ENCODE peak calls at places on chromosome 20, in five cellular contexts. K is HCT116, Y is K562, F is GM12878, Q is HepG2. J is an unnamed sample.

GRCh38 chr20:1346322-1346969 is 17.5 kb upstream of the SDCBP2 start:
- DNase-seq in K (no peak), Y (no peak), F (no peak), Q (no peak), J (no peak)

GRCh38 chr20:47343007-47343472 is 13.5 kb downstream of the ZMYND8 start:
- DNase-seq in K (no peak), Y (no peak), F (no peak), Q (no peak), J (no peak)

GRCh38 chr20:43037605-43038309 is 151.9 kb downstream of the PTPRT start:
- DNase-seq in K (no peak), Y (no peak), F (no peak), Q (no peak), J (no peak)

GRCh38 chr20:11672959-11673358 is 244.7 kb upstream of the BTBD3 start:
- DNase-seq in K (no peak), Y (no peak), F (no peak), Q (no peak), J (no peak)

GRCh38 chr20:47351643-47352331 is 4.7 kb downstream of the ZMYND8 start:
- DNase-seq in K (no peak), Y (no peak), F (no peak), Q (no peak), J (peak)

GRCh38 chr20:41483553-41483930 is 116.9 kb upstream of the EMILIN3 start:
- DNase-seq in K (no peak), Y (no peak), F (no peak), Q (no peak), J (no peak)

GRCh38 chr20:63736893-63737689 is 627 bp downstream of the LIME1 start:
- DNase-seq in K (no peak), Y (no peak), F (no peak), Q (no peak), J (peak)

GRCh38 chr20:8414611-8415274 is 282.7 kb downstream of the PLCB1 start:
- DNase-seq in K (peak), Y (no peak), F (peak), Q (peak), J (no peak)

GRCh38 chr20:25237610-25238318 is 10.1 kb upstream of the PYGB start:
- DNase-seq in K (peak), Y (peak), F (no peak), Q (peak), J (no peak)

GRCh38 chr20:53827996-53828672 is 234.5 kb upstream of the ZNF217 start:
- DNase-seq in K (peak), Y (no peak), F (no peak), Q (no peak), J (no peak)

GRCh38 chr20:20457392-20458126 is 89.7 kb downstream of the INSM1 start:
- DNase-seq in K (no peak), Y (no peak), F (no peak), Q (no peak), J (no peak)

GRCh38 chr20:64109390-64109747 is 2.0 kb upstream of the NPBWR2 start:
- DNase-seq in K (no peak), Y (no peak), F (no peak), Q (no peak), J (no peak)

GRCh38 chr20:61925555-61926252 is 140.0 kb downstream of the TAF4 start:
- DNase-seq in K (peak), Y (peak), F (no peak), Q (no peak), J (no peak)

GRCh38 chr20:58073945-58074920 is 154.2 kb downstream of the ANKRD60 start:
- DNase-seq in K (no peak), Y (no peak), F (no peak), Q (no peak), J (no peak)

GRCh38 chr20:35287509-35288324 is 3.1 kb upstream of the EIF6 start:
- DNase-seq in K (no peak), Y (no peak), F (no peak), Q (no peak), J (no peak)

GRCh38 chr20:44326391-44327159 is 10.3 kb upstream of the R3HDML start:
- DNase-seq in K (no peak), Y (peak), F (no peak), Q (no peak), J (peak)

GRCh38 chr20:19773471-19773870 is 15.4 kb downstream of the RIN2 start:
- DNase-seq in K (no peak), Y (no peak), F (no peak), Q (no peak), J (no peak)

GRCh38 chr20:61503106-61503505 is 251.0 kb downstream of the CDH4 start:
- DNase-seq in K (no peak), Y (no peak), F (no peak), Q (no peak), J (no peak)

GRCh38 chr20:21796059-21796458 is 90.6 kb downstream of the PAX1 start:
- DNase-seq in K (no peak), Y (no peak), F (no peak), Q (peak), J (no peak)

GRCh38 chr20:3106658-3107463 is 22.3 kb upstream of the AVP start:
- DNase-seq in K (no peak), Y (no peak), F (no peak), Q (peak), J (no peak)

GRCh38 chr20:47066484-47067270 is 172.0 kb downstream of the EYA2 start:
- DNase-seq in K (no peak), Y (no peak), F (no peak), Q (no peak), J (no peak)

GRCh38 chr20:47392015-47392720 is 35.7 kb upstream of the ZMYND8 start:
- DNase-seq in K (peak), Y (peak), F (no peak), Q (peak), J (peak)

GRCh38 chr20:62795023-62795761 is 1.1 kb upstream of the MRGBP start:
- DNase-seq in K (no peak), Y (peak), F (no peak), Q (peak), J (peak)

GRCh38 chr20:62151225-62151624 is 7.7 kb downstream of the SS18L1 start:
- DNase-seq in K (no peak), Y (no peak), F (no peak), Q (no peak), J (no peak)

GRCh38 chr20:50874111-50874757 is 57.0 kb downstream of the ADNP start:
- DNase-seq in K (no peak), Y (no peak), F (no peak), Q (no peak), J (no peak)

GRCh38 chr20:46954490-46955038 is 59.9 kb downstream of the EYA2 start:
- DNase-seq in K (no peak), Y (no peak), F (no peak), Q (no peak), J (no peak)

GRCh38 chr20:33673115-33673410 is 1.2 kb downstream of the NECAB3 start:
- DNase-seq in K (no peak), Y (no peak), F (no peak), Q (no peak), J (no peak)

GRCh38 chr20:33674294-33675126 is at the start of gene NECAB3:
- DNase-seq in K (no peak), Y (peak), F (no peak), Q (peak), J (peak)

GRCh38 chr20:33675127-33675954 is 1.1 kb upstream of the NECAB3 start:
- DNase-seq in K (no peak), Y (peak), F (no peak), Q (no peak), J (no peak)

GRCh38 chr20:33672426-33673114 is 1.7 kb downstream of the NECAB3 start:
- DNase-seq in K (no peak), Y (peak), F (no peak), Q (no peak), J (peak)

DNA sequence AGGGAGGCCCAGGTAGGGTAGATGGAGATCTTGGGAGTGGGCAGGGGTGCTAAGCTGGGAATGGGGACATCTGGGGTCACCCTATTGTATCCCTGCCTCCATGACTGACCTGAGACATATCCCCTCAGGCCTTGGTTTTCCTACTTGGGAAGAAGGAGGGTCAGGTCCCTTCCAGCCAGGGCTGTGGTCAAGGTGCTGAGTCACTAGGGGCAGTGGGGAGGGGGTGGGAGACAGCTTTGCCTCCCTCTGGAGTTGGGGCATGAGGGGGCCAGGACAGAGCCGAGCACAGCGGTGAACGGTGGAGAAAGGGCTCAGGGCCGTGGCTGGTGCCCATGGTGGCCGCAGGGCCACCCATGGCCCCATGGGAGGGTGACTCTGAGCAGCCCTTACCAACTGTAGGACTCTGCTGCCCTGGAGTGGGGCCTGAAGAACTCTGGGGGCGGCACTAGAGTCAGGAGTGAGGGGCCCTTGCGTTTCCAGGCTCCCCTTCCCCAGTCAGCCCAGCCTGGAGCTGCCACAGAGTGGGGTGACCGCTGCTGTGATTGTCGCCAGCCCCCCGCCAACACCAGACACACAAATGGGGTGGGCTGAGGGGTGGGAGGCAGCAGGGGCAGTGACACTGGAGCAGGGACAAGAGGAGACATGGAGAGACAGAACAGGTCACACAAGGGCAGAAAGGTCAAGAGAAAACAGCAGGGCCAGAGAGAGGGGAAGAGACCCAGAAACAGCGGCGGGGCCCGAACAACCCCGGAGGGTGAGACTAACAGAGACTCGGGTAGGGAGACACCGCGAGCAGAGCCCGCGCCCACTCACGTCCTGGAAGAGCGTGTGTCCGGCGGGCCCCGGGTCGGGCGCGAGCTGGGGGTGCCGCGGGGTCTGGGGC is 576 bp downstream of the NECAB3 start:
- DNase-seq in K (no peak), Y (peak), F (no peak), Q (no peak), J (peak)
- TF ChIP-seq ZBTB33 in K (no peak), Y (no peak), F (no peak), Q (no peak), J (no peak)

GRCh38 chr20:39259010-39259803 is 297.1 kb downstream of the DHX35 start:
- DNase-seq in K (no peak), Y (no peak), F (no peak), Q (no peak), J (peak)

GRCh38 chr20:39263076-39263475 is 300.9 kb downstream of the DHX35 start:
- DNase-seq in K (no peak), Y (no peak), F (no peak), Q (no peak), J (no peak)

GRCh38 chr20:39264506-39265172 is 302.5 kb downstream of the DHX35 start:
- DNase-seq in K (peak), Y (peak), F (no peak), Q (peak), J (peak)

GRCh38 chr20:39258253-39258652 is 296.1 kb downstream of the DHX35 start:
- DNase-seq in K (no peak), Y (no peak), F (no peak), Q (no peak), J (no peak)

GRCh38 chr20:39259808-39260207 is 297.7 kb downstream of the DHX35 start:
- DNase-seq in K (no peak), Y (no peak), F (no peak), Q (no peak), J (no peak)
- H3K4me2 ChIP-seq in K (no peak), Y (no peak), F (no peak), Q (no peak), J (no peak)

DNA sequence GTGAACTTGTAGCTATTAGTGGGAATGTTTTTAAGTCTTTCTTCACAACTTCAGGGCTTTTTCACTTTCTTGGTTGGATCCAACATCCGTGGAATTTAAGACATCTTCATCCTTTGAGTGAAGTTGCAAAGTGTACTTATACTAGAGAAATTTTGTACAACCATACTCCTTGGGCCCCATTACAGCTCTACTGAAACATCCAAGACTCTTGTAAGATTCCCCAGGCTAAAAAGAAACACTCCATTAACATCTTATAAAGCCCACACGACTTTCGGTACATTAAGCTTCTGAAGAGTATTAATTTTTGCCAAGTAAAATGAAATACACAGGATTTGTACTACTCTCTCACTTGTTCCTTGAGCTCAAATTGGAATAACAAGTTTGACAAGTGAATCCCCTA is 5.4 kb downstream of the PCNA start:
- DNase-seq in K (no peak), Y (no peak), F (no peak), Q (no peak), J (no peak)
- TF ChIP-seq ZBTB33 in K (no peak), Y (no peak), F (no peak), Q (no peak), J (no peak)

DNA sequence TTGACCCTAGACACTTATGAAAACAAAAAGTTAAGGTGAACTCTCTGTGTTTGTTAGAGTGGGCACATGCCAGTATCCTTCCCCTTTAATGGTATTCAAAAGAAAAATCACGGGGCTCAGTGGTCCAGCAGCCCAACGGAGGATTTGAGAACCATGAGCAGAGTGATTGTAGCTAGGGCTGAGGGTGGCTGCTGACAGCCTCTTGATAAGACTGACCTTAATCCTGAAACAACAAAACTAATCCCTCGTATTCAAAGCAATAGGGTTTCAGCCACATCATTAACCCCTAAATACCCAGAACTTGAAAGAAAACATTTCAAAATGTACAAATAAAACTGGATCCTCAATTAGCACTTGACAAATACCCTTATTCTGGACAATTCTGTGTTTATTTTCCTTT is 95.1 kb downstream of the SNAP25 start:
- DNase-seq in K (no peak), Y (no peak), F (no peak), Q (no peak), J (no peak)
- H3K4me2 ChIP-seq in K (no peak), Y (no peak), F (no peak), Q (no peak), J (no peak)

GRCh38 chr20:33908351-33908750 is 85.4 kb upstream of the RALY start:
- DNase-seq in K (no peak), Y (no peak), F (no peak), Q (no peak), J (no peak)
- TF ChIP-seq ZBTB33 in K (no peak), Y (no peak), F (no peak), Q (no peak), J (no peak)